ENCODE peak calls at places on chromosomes 7 and 10, in five cellular contexts. V is heart left ventricle, D is spleen, O is uterus, L is HCT116. F is an unnamed sample.

GRCh38 chr7:155682484-155682883 is 38.0 kb downstream of the RBM33 start:
- DNase-seq in O (no peak), L (no peak), V (no peak), D (no peak), F (no peak)

GRCh38 chr10:10776363-10776762 is 241.3 kb upstream of the CELF2 start:
- DNase-seq in V (no peak), O (no peak), L (no peak), D (no peak), F (no peak)

GRCh38 chr7:138727336-138728099 is 26.4 kb upstream of the SVOPL start:
- DNase-seq in V (no peak), L (no peak), D (no peak), O (no peak), F (no peak)

GRCh38 chr10:71614946-71615345 is 104.6 kb downstream of the C10orf105 start:
- DNase-seq in D (no peak), L (no peak), O (peak; percentile 45), V (no peak), F (no peak)

GRCh38 chr10:63206576-63206975 is 73.4 kb downstream of the NRBF2 start:
- DNase-seq in V (no peak), L (no peak), O (no peak), D (no peak), F (no peak)

GRCh38 chr7:91837397-91838070 is 43.0 kb downstream of the MTERF1 start:
- DNase-seq in D (no peak), O (no peak), V (no peak), L (no peak), F (no peak)

GRCh38 chr10:60396766-60397165 is 7.1 kb upstream of the ANK3 start:
- DNase-seq in V (no peak), L (no peak), O (no peak), D (no peak), F (no peak)

GRCh38 chr7:143181349-143181748 is 1.9 kb upstream of the TAS2R39 start:
- DNase-seq in V (no peak), L (no peak), O (no peak), D (no peak), F (no peak)

GRCh38 chr10:42482411-42482810 is 156.0 kb downstream of the ZNF33B start:
- DNase-seq in D (no peak), L (no peak), O (no peak), V (no peak), F (no peak)

GRCh38 chr7:40542982-40543741 is 408.4 kb downstream of the SUGCT start:
- DNase-seq in V (no peak), O (no peak), L (no peak), D (no peak), F (no peak)

GRCh38 chr10:88457680-88458079 is 125.4 kb downstream of the RNLS start:
- DNase-seq in D (no peak), O (no peak), V (no peak), L (no peak), F (no peak)

GRCh38 chr7:57426629-57427003 is 23.4 kb upstream of the ZNF716 start:
- DNase-seq in D (no peak), V (no peak), O (no peak), L (no peak), F (no peak)

GRCh38 chr7:2966466-2967078 is 77.1 kb downstream of the CARD11 start:
- DNase-seq in O (no peak), V (no peak), L (no peak), D (no peak), F (no peak)

GRCh38 chr10:21891439-21891838 is 112.1 kb downstream of the DNAJC1 start:
- DNase-seq in D (no peak), L (no peak), O (no peak), V (no peak), F (no peak)

GRCh38 chr10:21889477-21890275 is 113.9 kb downstream of the DNAJC1 start:
- DNase-seq in D (no peak), V (no peak), L (no peak), O (no peak), F (no peak)

GRCh38 chr10:21894648-21895342 is 108.7 kb downstream of the DNAJC1 start:
- DNase-seq in V (no peak), O (no peak), L (no peak), D (no peak), F (no peak)

GRCh38 chr10:21885940-21886339 is 117.6 kb downstream of the DNAJC1 start:
- DNase-seq in L (no peak), O (no peak), V (no peak), D (no peak), F (no peak)

DNA sequence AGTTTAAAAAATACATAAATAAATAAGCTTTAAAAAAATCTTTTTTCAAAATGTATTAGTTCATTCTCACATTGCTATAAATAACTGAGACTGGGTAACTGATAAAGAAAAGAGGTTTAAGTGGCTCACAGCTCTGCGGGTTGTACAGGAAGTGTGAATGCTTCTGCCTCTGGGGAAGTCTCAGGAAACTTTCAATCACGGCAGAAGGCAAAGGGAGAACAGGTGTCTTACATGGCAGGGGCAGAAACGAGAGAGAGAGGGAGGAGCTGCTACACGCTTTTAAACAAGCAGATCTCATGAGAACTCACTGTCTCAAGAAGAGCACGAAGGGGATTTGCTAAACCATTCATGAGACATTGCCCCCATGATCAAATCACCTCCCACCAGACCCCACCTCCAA is 114.6 kb downstream of the DNAJC1 start:
- DNase-seq in V (no peak), L (no peak), O (no peak), D (no peak), F (no peak)
- TF ChIP-seq POLR2A in V (no peak), L (no peak), O (no peak), D (no peak), F (no peak)

DNA sequence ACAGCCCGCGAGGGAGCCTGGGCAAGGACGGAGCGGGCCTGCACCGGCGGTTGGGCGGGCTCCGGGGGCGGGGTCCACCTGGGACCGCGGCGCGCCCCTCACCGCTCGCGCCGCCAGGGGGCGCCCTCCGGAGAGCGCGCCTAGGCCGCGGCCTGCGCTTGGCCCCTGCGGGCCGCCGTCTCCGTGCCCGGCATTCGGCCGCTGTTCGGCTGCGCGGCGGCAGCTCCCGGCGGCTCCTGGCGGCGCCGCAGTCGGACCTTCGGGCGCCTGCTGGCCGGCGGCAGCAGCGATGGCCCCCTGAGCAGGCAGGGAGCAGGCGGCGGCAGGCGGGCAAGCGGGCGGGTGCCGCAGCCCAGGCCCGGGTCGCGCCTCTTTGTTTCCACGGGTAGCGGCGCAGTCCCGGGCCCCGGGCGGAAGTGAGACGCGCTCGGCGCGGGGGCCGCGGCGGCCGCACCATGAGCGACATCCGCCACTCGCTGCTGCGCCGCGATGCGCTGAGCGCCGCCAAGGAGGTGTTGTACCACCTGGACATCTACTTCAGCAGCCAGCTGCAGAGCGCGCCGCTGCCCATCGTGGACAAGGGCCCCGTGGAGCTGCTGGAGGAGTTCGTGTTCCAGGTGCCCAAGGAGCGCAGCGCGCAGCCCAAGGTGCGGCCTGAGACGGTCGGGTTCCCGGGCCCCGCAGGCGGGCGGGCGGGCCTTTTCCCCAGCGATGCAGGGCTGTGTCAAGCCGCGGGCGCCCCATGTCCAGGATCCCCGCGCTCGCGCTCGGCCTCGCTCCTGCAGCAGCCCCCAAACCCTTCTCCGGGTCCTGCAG is at the start of gene INTS15:
- DNase-seq in L (peak; percentile 69), O (peak; percentile 77), V (peak; percentile 88), D (peak; percentile 96), F (peak; percentile 91)
- TF ChIP-seq POLR2A in L (peak; percentile 81), O (peak; percentile 40), V (peak; percentile 57), D (peak; percentile 72), F (peak; percentile 80)

DNA sequence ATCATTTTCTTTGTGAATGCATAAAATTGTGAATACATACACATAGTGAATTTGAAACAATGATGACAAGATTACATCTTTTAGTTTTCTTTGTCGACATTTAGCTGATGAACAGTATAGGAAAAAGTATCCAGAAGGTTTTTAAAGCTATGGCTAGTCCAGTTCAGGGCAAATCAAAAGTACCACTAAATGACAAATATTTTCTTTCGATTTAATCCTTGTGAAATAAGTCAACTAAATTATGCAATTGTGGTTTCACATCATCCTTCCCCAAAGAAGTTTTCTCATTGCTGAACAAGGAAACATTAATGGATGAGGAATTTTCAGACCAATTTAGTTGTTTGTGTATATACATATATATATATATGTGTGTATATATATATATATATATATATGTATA is 774.0 kb downstream of the DNAJB9 start:
- DNase-seq in L (no peak), O (no peak), D (no peak), V (no peak), F (no peak)
- TF ChIP-seq POLR2A in L (no peak), O (no peak), D (no peak), V (no peak), F (no peak)

GRCh38 chr10:96721207-96721572 is 876 bp upstream of the PIK3AP1 start:
- DNase-seq in O (no peak), L (no peak), V (no peak), D (no peak), F (no peak)

GRCh38 chr10:96719205-96719604 is 1.1 kb downstream of the PIK3AP1 start:
- DNase-seq in O (no peak), D (no peak), V (no peak), L (no peak), F (no peak)

GRCh38 chr10:96719850-96720421 is 378 bp downstream of the PIK3AP1 start:
- DNase-seq in D (peak; percentile 96), L (peak; percentile 19), V (peak; percentile 89), O (peak; percentile 18), F (peak; percentile 83)

GRCh38 chr10:96718304-96718990 is 1.9 kb downstream of the PIK3AP1 start:
- DNase-seq in O (no peak), V (no peak), L (no peak), D (no peak), F (no peak)

DNA sequence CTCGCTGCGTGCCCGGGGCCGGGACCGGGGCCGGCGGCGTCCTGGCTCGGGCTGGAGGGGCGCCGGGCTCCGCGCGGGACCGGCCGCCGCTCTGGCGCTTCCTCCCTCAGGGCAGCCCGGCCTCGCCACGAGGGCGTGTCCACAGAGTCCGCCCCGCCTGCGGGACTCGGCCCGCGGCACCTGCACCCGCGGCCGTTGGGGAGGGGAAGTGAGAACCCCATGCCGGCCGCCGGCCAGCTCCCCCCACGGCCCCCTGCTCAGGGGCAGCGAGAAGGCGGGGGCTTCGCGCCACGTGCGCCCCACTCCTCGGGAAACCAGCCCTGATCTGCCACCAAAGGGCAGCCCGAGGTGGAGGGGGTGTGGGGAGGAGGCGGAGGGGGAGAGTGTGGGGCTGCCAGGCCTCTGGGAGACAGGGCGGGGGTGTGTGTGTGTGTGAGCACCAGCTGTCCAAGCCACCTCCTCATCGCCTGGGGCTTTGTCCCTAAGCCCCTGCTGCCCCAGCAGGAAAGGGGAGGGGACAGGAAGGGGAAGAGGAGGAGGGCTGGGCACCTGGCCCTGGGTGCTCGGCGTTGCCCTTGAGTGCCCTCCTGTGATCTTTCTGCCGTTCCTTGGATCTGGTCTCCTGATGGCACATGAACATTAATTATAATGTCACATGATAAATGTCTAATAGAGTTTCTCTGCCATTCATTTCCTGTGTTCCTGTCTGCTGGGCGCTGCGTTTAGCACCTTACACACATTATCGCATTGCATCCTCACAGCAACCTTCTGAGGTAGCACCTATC is at the start of gene PIK3AP1:
- DNase-seq in L (no peak), D (peak; percentile 98), V (peak; percentile 87), O (peak; percentile 21), F (peak; percentile 68)
- TF ChIP-seq POLR2A in L (peak; percentile 29), D (no peak), V (peak; percentile 24), O (no peak), F (peak; percentile 49)

GRCh38 chr7:100093925-100094486 is 5.2 kb downstream of the COPS6 start:
- DNase-seq in L (no peak), V (no peak), O (no peak), D (no peak), F (no peak)
- TF ChIP-seq POLR2A in L (no peak), V (no peak), O (no peak), D (no peak), F (peak; percentile 38)

F was measured in erythroblast.